ENCODE peak calls at places on chromosomes 16 and 17, in four cellular contexts. O is colonic mucosa, S is fibroblast of lung, J is lung. P is an unnamed sample.

GRCh38 chr16:84091460-84091859 is 25.3 kb downstream of the MBTPS1 start:
- DNase-seq in O (no peak), S (no peak), J (no peak), P (no peak)

GRCh38 chr16:85286066-85286712 is 173.9 kb upstream of the CIBAR2 start:
- DNase-seq in O (peak), S (peak), J (peak), P (no peak)

GRCh38 chr16:1073566-1074378 is 1.2 kb downstream of the SSTR5 start:
- DNase-seq in O (no peak), S (no peak), J (no peak), P (no peak)

GRCh38 chr17:15273141-15273793 is 8.1 kb upstream of the PMP22 start:
- DNase-seq in O (no peak), S (peak), J (no peak), P (no peak)

GRCh38 chr16:56549744-56550385 is 15.0 kb upstream of the MT4 start:
- DNase-seq in O (no peak), S (peak), J (no peak), P (no peak)

GRCh38 chr16:77805403-77805802 is 17.0 kb downstream of the VAT1L start:
- DNase-seq in O (no peak), S (no peak), J (no peak), P (no peak)

GRCh38 chr16:84178146-84178765 is 8.6 kb downstream of the TAF1C start:
- DNase-seq in O (no peak), S (no peak), J (no peak), P (no peak)

GRCh38 chr17:67033613-67034012 is 10.7 kb upstream of the CACNG1 start:
- DNase-seq in O (no peak), S (no peak), J (no peak), P (no peak)

GRCh38 chr17:40168262-40168832 is 8.9 kb upstream of the RAPGEFL1 start:
- DNase-seq in O (peak), S (peak), J (no peak), P (peak)

GRCh38 chr17:62140836-62141235 is 75.8 kb upstream of the MED13 start:
- DNase-seq in O (peak), S (no peak), J (no peak), P (no peak)

GRCh38 chr16:80718480-80719220 is 85.7 kb downstream of the CDYL2 start:
- DNase-seq in O (no peak), S (peak), J (no peak), P (no peak)

GRCh38 chr17:2390199-2390880 is 10.5 kb downstream of the MNT start:
- DNase-seq in O (no peak), S (no peak), J (no peak), P (no peak)

GRCh38 chr17:77354721-77355455 is 214.1 kb downstream of the SEC14L1 start:
- DNase-seq in O (peak), S (peak), J (peak), P (peak)

GRCh38 chr17:47318197-47318918 is 5.4 kb upstream of the EFCAB13 start:
- DNase-seq in O (no peak), S (no peak), J (no peak), P (no peak)

DNA sequence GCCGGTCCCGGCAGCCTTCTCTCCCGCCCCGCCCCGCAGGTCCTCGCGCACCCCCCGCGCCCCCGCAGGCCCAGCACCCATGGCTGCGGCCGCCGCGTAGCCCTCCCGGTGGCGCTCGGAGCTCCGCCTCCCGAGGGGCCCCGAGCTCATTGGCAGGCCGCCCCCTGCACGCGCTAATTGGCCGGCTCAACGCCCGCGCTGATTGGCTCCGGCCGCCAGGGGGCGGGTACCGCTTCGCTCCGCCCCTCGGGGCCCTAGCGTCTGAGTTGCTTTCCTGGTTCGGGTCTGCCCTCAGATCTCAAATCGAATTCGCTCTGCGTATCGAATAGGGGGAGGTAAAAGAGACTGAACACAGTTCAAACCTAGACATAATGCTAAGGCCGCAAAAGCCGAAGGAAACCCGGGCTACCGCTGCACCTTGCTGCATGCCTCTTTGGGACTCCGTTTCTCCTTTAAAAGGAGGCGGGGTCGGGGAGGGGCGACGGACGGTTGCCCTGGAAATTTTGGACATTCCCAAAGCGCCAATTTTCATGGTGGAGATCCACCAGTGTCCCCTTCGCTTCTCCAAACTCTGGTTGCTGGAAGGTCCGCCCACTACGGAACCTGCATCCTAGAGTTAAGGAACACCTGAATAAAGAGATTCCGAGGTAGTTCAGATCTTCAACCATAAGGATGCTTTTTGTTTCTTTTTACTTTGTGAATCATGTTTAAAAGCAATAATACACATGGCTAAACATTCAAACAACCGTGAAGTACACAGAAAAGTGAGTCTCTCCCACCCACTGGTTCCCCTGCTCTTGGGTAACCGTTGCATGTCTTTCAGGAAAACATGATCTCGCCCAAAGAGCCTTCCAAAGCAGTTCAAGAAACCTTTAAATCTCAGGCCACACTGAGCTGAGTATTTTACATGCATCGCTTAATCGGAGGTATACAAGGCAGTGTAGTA is at the start of gene DEXI:
- DNase-seq in O (peak), S (peak), J (peak), P (peak)
- TF ChIP-seq CTCF in O (no peak), S (no peak), J (no peak), P (peak)

GRCh38 chr17:32763855-32764439 is 113.0 kb downstream of the MYO1D start:
- DNase-seq in O (no peak), S (no peak), J (no peak), P (no peak)

GRCh38 chr17:32774286-32775084 is 102.4 kb downstream of the MYO1D start:
- DNase-seq in O (no peak), S (no peak), J (no peak), P (no peak)

GRCh38 chr17:32772453-32773025 is 104.4 kb downstream of the MYO1D start:
- DNase-seq in O (no peak), S (no peak), J (no peak), P (no peak)

GRCh38 chr17:32771396-32771795 is 105.5 kb downstream of the MYO1D start:
- DNase-seq in O (no peak), S (no peak), J (no peak), P (no peak)

DNA sequence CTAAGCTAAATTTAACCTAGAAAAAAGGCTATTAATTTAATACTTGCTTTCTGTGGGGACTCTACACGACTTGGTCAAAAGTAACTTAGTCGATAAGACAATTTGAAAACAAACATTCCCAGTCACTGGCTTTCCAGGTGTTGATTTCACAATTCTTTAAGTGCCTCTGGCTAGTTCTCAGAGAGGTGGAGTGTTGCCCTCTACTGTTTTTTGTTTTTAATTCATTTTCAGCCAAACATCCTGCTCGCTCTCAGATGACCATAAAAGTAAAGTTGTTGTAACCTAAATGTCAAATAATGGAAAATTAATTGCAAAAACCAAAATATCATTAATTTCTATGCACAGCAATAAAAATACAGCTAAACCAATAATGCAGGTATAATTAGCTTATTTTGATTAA is 107.1 kb downstream of the MYO1D start:
- DNase-seq in O (no peak), S (no peak), J (no peak), P (no peak)
- TF ChIP-seq CTCF in O (no peak), S (no peak), J (no peak), P (no peak)

DNA sequence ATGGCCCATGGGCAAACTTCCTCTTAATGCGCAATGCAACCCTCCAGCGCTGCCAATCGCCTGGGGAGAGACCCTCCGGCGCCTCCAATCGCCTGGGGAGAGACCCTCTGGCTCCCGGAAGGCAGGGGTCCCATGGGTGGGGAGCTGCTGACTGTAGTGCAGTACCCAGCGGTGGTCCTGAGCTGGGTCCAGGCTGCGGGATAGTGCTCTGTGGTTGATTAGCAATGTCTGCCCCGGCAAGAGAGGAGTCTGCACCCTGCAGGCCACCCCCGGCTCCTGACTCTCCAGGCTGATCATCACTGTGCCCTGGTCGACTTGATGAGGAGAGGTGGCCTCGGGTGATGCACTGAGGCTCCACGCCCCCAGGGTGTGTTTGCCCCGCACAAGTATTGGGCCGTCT is 44.6 kb upstream of the ZNF469 start:
- DNase-seq in O (no peak), S (no peak), J (no peak), P (no peak)
- TF ChIP-seq CTCF in O (no peak), S (no peak), J (no peak), P (no peak)

DNA sequence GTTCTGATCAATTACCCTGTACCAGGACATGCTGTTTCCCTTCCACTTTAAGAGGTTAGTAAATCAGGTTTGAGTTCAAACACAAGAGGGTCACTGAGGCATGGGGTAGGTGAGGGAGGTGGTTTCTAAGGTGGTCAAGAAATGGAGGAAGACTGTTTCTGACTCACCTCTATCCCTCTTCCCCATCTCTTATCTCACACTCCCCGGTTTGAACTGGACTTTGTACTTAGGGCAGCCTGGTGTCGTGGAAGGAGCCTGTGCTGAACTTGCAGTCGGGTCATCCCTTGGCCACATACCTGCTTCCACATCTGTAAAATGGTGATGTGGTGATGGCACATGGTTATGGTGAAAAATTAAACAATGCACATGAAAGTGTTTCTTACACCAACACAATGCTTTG is 17.2 kb upstream of the TMEM98 start:
- DNase-seq in O (peak), S (no peak), J (no peak), P (no peak)
- TF ChIP-seq CTCF in O (no peak), S (no peak), J (no peak), P (no peak)

GRCh38 chr17:11692688-11693087 is 94.4 kb downstream of the DNAH9 start:
- DNase-seq in O (no peak), S (no peak), J (no peak), P (no peak)

GRCh38 chr17:11693284-11693683 is 95.0 kb downstream of the DNAH9 start:
- DNase-seq in O (no peak), S (no peak), J (no peak), P (no peak)
- TF ChIP-seq CTCF in O (no peak), S (no peak), J (no peak), P (no peak)

GRCh38 chr16:67919618-67920210 is 11.9 kb downstream of the CTRL start:
- DNase-seq in O (no peak), S (no peak), J (no peak), P (no peak)

GRCh38 chr16:67924140-67924906 is 7.3 kb downstream of the CTRL start:
- DNase-seq in O (no peak), S (no peak), J (no peak), P (no peak)

GRCh38 chr16:67922221-67922620 is 9.4 kb downstream of the CTRL start:
- DNase-seq in O (no peak), S (no peak), J (no peak), P (no peak)

GRCh38 chr16:67923414-67924127 is 8.1 kb downstream of the CTRL start:
- DNase-seq in O (no peak), S (peak), J (no peak), P (no peak)

GRCh38 chr16:67922740-67923139 is 8.9 kb downstream of the CTRL start:
- DNase-seq in O (no peak), S (no peak), J (no peak), P (no peak)
- TF ChIP-seq CTCF in O (no peak), S (no peak), J (no peak), P (no peak)